ENCODE peak calls at places on chromosomes 1 and 21, in seven cellular contexts. K is head of caudate nucleus, R is lung, Q is body of pancreas, D is HFF-Myc, M is HS-5, Z is amniotic stem cell. P is an unnamed sample.

GRCh38 chr21:38984982-38985422 is 179.3 kb downstream of the ETS2 start:
- DNase-seq in K (no peak), Q (no peak), R (no peak), D (peak), Z (no peak), M (peak), P (no peak)

GRCh38 chr21:45228656-45229240 is 58.9 kb downstream of the POFUT2 start:
- DNase-seq in M (no peak), Z (no peak), D (no peak), K (no peak), R (no peak), Q (no peak), P (no peak)

GRCh38 chr1:172885976-172886375 is 164.8 kb downstream of the TNFSF18 start:
- DNase-seq in K (no peak), Q (no peak), D (no peak), R (no peak), M (no peak), Z (no peak), P (no peak)

GRCh38 chr21:36260030-36260787 is 59.8 kb upstream of the MORC3 start:
- DNase-seq in D (peak), Z (peak), K (no peak), M (peak), Q (peak), R (peak), P (no peak)

GRCh38 chr1:177966199-177966598 is 3.7 kb downstream of the SEC16B start:
- DNase-seq in M (no peak), Z (no peak), R (no peak), Q (no peak), K (no peak), D (no peak), P (no peak)

GRCh38 chr1:162908780-162909179 is 47.8 kb upstream of the CCDC190 start:
- DNase-seq in K (no peak), R (no peak), D (peak), Z (peak), M (peak), Q (no peak), P (no peak)

GRCh38 chr1:218366322-218367052 is 21.4 kb downstream of the TGFB2 start:
- DNase-seq in Q (no peak), D (no peak), M (no peak), K (no peak), Z (no peak), R (no peak), P (no peak)

GRCh38 chr1:10975567-10976326 is 36.7 kb upstream of the TARDBP start:
- DNase-seq in M (peak), R (no peak), Q (peak), D (peak), K (no peak), Z (peak), P (no peak)

GRCh38 chr1:25927541-25928265 is 21.5 kb upstream of the STMN1 start:
- DNase-seq in Z (no peak), R (no peak), K (no peak), D (no peak), Q (no peak), M (no peak), P (no peak)

GRCh38 chr1:59443355-59443754 is 146.5 kb downstream of the FGGY start:
- DNase-seq in Z (no peak), K (no peak), D (no peak), R (no peak), Q (no peak), M (no peak), P (no peak)

GRCh38 chr1:63913533-63913932 is 139.7 kb downstream of the ROR1 start:
- DNase-seq in D (no peak), M (no peak), R (no peak), Q (no peak), K (no peak), Z (no peak), P (no peak)

GRCh38 chr1:201518105-201518504 is 11.2 kb upstream of the CSRP1 start:
- DNase-seq in D (no peak), Q (no peak), R (no peak), M (no peak), K (no peak), Z (no peak), P (no peak)

GRCh38 chr1:219665089-219665488 is 52.2 kb upstream of the ZC3H11B start:
- DNase-seq in M (no peak), R (no peak), D (no peak), Q (no peak), K (no peak), Z (no peak), P (no peak)

GRCh38 chr1:42176902-42177519 is 12.5 kb upstream of the GUCA2A start:
- DNase-seq in K (no peak), R (no peak), Z (no peak), Q (no peak), D (no peak), M (no peak), P (no peak)

GRCh38 chr1:5909576-5910275 is 82.5 kb downstream of the NPHP4 start:
- DNase-seq in R (no peak), K (no peak), Z (no peak), D (no peak), M (no peak), Q (no peak), P (no peak)